ENCODE peak calls at places on chromosomes 11 and 22, in eight cellular contexts. Y, T, Z, Q, U, H, G and J are unnamed samples.

GRCh38 chr11:50070389-50070788 is 37.7 kb downstream of the OR4C45 start:
- DNase-seq in Y (no peak), H (no peak), U (no peak), Q (no peak), Z (no peak), G (no peak), T (no peak), J (no peak)

GRCh38 chr22:19955241-19956128 is 13.9 kb upstream of the TXNRD2 start:
- DNase-seq in T (no peak), H (no peak), G (no peak), U (no peak), Y (no peak), Z (no peak), Q (no peak), J (no peak)

GRCh38 chr11:103541186-103541795 is 432.1 kb downstream of the DYNC2H1 start:
- DNase-seq in Q (no peak), Y (no peak), U (no peak), T (peak; percentile 45), Z (no peak), H (no peak), G (peak; percentile 28), J (no peak)

GRCh38 chr22:39017596-39018365 is 3.1 kb upstream of the APOBEC3D start:
- DNase-seq in Z (no peak), U (no peak), Y (no peak), H (no peak), Q (no peak), G (no peak), T (no peak), J (no peak)

GRCh38 chr11:68828155-68828931 is 13.4 kb downstream of the CPT1A start:
- DNase-seq in T (no peak), U (no peak), H (no peak), G (no peak), Q (no peak), Z (no peak), Y (no peak), J (no peak)

GRCh38 chr22:42068351-42068730 is 2.3 kb downstream of the NAGA start:
- DNase-seq in Y (no peak), G (no peak), U (no peak), T (no peak), H (no peak), Q (no peak), Z (no peak), J (no peak)

GRCh38 chr11:7672960-7673723 is at the start of gene CYB5R2:
- DNase-seq in U (peak; percentile 73), Z (no peak), G (no peak), Q (no peak), Y (no peak), T (no peak), H (no peak), J (peak; percentile 31)

GRCh38 chr11:119120639-119121007 is 757 bp upstream of the HINFP start:
- DNase-seq in Q (no peak), U (no peak), T (no peak), Z (peak; percentile 74), H (no peak), G (no peak), Y (no peak), J (no peak)

GRCh38 chr11:28110108-28110838 is 2.1 kb downstream of the METTL15 start:
- DNase-seq in Z (peak; percentile 81), U (peak; percentile 68), H (peak; percentile 29), T (peak; percentile 31), Q (peak; percentile 21), G (peak; percentile 31), Y (no peak), J (peak; percentile 59)

GRCh38 chr22:18056161-18056666 is 21.6 kb upstream of the PEX26 start:
- DNase-seq in G (no peak), Q (no peak), U (no peak), Y (no peak), T (peak; percentile 64), H (no peak), Z (no peak), J (peak; percentile 26)

GRCh38 chr11:20894296-20894695 is 224.9 kb downstream of the NELL1 start:
- DNase-seq in U (no peak), G (no peak), H (no peak), Y (no peak), T (no peak), Q (no peak), Z (peak; percentile 69), J (no peak)

GRCh38 chr22:42613869-42614268 is 814 bp downstream of the POLDIP3 start:
- DNase-seq in Z (peak; percentile 5), H (no peak), T (no peak), G (no peak), Y (no peak), Q (no peak), U (no peak), J (no peak)

GRCh38 chr11:112453601-112454577 is 193.2 kb upstream of the PLET1 start:
- DNase-seq in H (peak; percentile 19), U (no peak), Y (no peak), G (no peak), Q (no peak), T (no peak), Z (no peak), J (no peak)

GRCh38 chr11:58060939-58061672 is 30.4 kb downstream of the OR6Q1 start:
- DNase-seq in Y (no peak), T (no peak), U (no peak), G (no peak), Z (no peak), Q (no peak), H (no peak), J (no peak)

GRCh38 chr22:33024626-33025025 is 33.6 kb downstream of the SYN3 start:
- DNase-seq in U (no peak), G (no peak), T (no peak), Q (no peak), H (no peak), Y (no peak), Z (peak; percentile 96), J (no peak)

GRCh38 chr11:123478352-123478986 is 48.4 kb downstream of the GRAMD1B start:
- DNase-seq in T (peak; percentile 66), H (peak; percentile 28), G (peak; percentile 12), Q (peak; percentile 51), U (peak; percentile 52), Z (peak; percentile 87), Y (no peak), J (no peak)

GRCh38 chr22:29879738-29880137 is 3.2 kb upstream of the MTMR3 start:
- DNase-seq in T (no peak), Y (no peak), Q (no peak), Z (no peak), U (no peak), H (no peak), G (no peak), J (no peak)

GRCh38 chr11:123560001-123560400 is 94.4 kb downstream of the SCN3B start:
- DNase-seq in Z (no peak), H (no peak), U (peak; percentile 49), T (peak; percentile 30), G (no peak), Q (peak; percentile 25), Y (no peak), J (no peak)

GRCh38 chr11:71491531-71492329 is 35.3 kb upstream of the KRTAP5-7 start:
- DNase-seq in Z (no peak), G (no peak), Q (no peak), Y (no peak), H (no peak), U (no peak), T (no peak), J (no peak)

GRCh38 chr11:19245351-19245750 is 4.6 kb upstream of the E2F8 start:
- DNase-seq in H (no peak), U (no peak), Q (no peak), Y (no peak), Z (no peak), G (no peak), T (no peak), J (no peak)

GRCh38 chr11:130214861-130215530 is 55.4 kb downstream of the ST14 start:
- DNase-seq in U (no peak), G (no peak), T (no peak), Y (no peak), H (no peak), Z (no peak), Q (no peak), J (no peak)

GRCh38 chr11:41499429-41499828 is 40.0 kb upstream of the LRRC4C start:
- DNase-seq in Z (no peak), H (no peak), T (no peak), Y (no peak), G (no peak), Q (no peak), U (no peak), J (no peak)

GRCh38 chr22:26322179-26322905 is 106.7 kb upstream of the ASPHD2 start:
- DNase-seq in T (no peak), H (no peak), G (no peak), U (no peak), Z (no peak), Y (no peak), Q (no peak), J (no peak)

GRCh38 chr22:36764060-36764459 is 11.9 kb downstream of the IFT27 start:
- DNase-seq in U (no peak), H (no peak), Y (no peak), Z (no peak), G (no peak), T (no peak), Q (no peak), J (no peak)

GRCh38 chr11:11463397-11463796 is 110.3 kb upstream of the CSNK2A3 start:
- DNase-seq in T (peak; percentile 71), U (no peak), H (no peak), Y (no peak), G (no peak), Q (no peak), Z (peak; percentile 94), J (no peak)

GRCh38 chr11:95917188-95918036 is 6.5 kb downstream of the MTMR2 start:
- DNase-seq in T (peak; percentile 77), Q (peak; percentile 83), U (no peak), G (no peak), Z (peak; percentile 44), Y (no peak), H (no peak), J (no peak)